ENCODE peak calls at places on chromosomes 11 and 22, in seven cellular contexts. O is OCI-LY7, Z is brain microvascular endothelial cell, G is lower lobe of right lung, U is heart left ventricle, F is pancreas, E is uterus. I is an unnamed sample.

GRCh38 chr11:122365545-122366380 is 249.7 kb upstream of the BLID start:
- DNase-seq in U (peak), Z (no peak), G (no peak), F (no peak), E (no peak), O (no peak), I (no peak)

GRCh38 chr11:12789574-12789973 is 115.4 kb downstream of the TEAD1 start:
- DNase-seq in U (no peak), F (no peak), E (no peak), G (no peak), Z (no peak), O (no peak), I (peak)

GRCh38 chr22:21904250-21904789 is 36.9 kb upstream of the MAPK1 start:
- DNase-seq in E (no peak), O (no peak), Z (no peak), G (peak), F (no peak), U (no peak), I (no peak)

GRCh38 chr11:76313271-76313670 is 67.7 kb downstream of the THAP12 start:
- DNase-seq in O (no peak), E (no peak), Z (no peak), F (no peak), G (peak), U (no peak), I (no peak)

GRCh38 chr11:38169286-38169685 is 1571.2 kb upstream of the RAG2 start:
- DNase-seq in F (no peak), O (no peak), U (no peak), Z (no peak), G (no peak), E (no peak), I (no peak)

GRCh38 chr11:33015621-33016551 is at the start of gene DEPDC7:
- DNase-seq in E (peak), F (peak), O (peak), U (peak), G (peak), Z (peak), I (peak)

GRCh38 chr22:49011769-49012598 is 815.7 kb downstream of the BRD1 start:
- DNase-seq in Z (no peak), E (no peak), O (no peak), G (peak), U (no peak), F (no peak), I (no peak)

GRCh38 chr11:68974421-68975194 is 6.2 kb downstream of the MRGPRD start:
- DNase-seq in Z (peak), E (peak), O (peak), F (no peak), G (peak), U (no peak), I (peak)

GRCh38 chr22:27636716-27637503 is 164.6 kb downstream of the MN1 start:
- DNase-seq in E (no peak), Z (no peak), G (no peak), F (no peak), U (peak), O (no peak), I (no peak)

GRCh38 chr22:47445212-47445611 is 682.8 kb downstream of the TBC1D22A start:
- DNase-seq in O (no peak), Z (no peak), E (no peak), F (no peak), G (no peak), U (no peak), I (no peak)

GRCh38 chr11:32893947-32894827 is 1.6 kb downstream of the QSER1 start:
- DNase-seq in Z (peak), U (no peak), O (peak), E (no peak), G (no peak), F (peak), I (peak)

GRCh38 chr22:26161746-26162145 is 7.5 kb upstream of the SEZ6L start:
- DNase-seq in O (no peak), Z (no peak), U (no peak), G (no peak), F (no peak), E (no peak), I (no peak)

GRCh38 chr11:100691886-100692285 is 4.8 kb downstream of the ARHGAP42 start:
- DNase-seq in E (no peak), O (no peak), U (no peak), F (no peak), Z (no peak), G (no peak), I (no peak)

GRCh38 chr11:125263268-125263790 is 98.8 kb downstream of the PKNOX2 start:
- DNase-seq in G (peak), Z (peak), E (peak), O (no peak), F (peak), U (peak), I (no peak)

GRCh38 chr11:77259681-77260080 is 41.8 kb downstream of the GDPD4 start:
- DNase-seq in E (no peak), F (no peak), O (no peak), Z (peak), U (no peak), G (no peak), I (no peak)

GRCh38 chr11:95512682-95513081 is 276.9 kb downstream of the FAM76B start:
- DNase-seq in Z (peak), U (peak), G (no peak), F (peak), O (no peak), E (peak), I (peak)

GRCh38 chr11:64356498-64357411 is 2.2 kb upstream of the RPS6KA4 start:
- DNase-seq in Z (no peak), E (no peak), U (no peak), G (no peak), O (peak), F (peak), I (peak)

GRCh38 chr11:63537293-63538101 is 889 bp downstream of the PLAAT4 start:
- DNase-seq in E (peak), F (peak), U (peak), G (no peak), O (no peak), Z (no peak), I (no peak)

GRCh38 chr11:20066783-20067156 is 93.5 kb downstream of the DBX1 start:
- DNase-seq in E (no peak), G (no peak), F (no peak), O (no peak), U (no peak), Z (no peak), I (no peak)

GRCh38 chr11:1230121-1230455 is 7.2 kb downstream of the MUC5B start:
- DNase-seq in F (no peak), O (no peak), U (no peak), Z (no peak), G (no peak), E (no peak), I (no peak)

GRCh38 chr11:2103666-2104523 is 35.3 kb downstream of the IGF2 start:
- DNase-seq in F (no peak), G (peak), U (no peak), O (no peak), E (no peak), Z (no peak), I (no peak)

GRCh38 chr22:48536691-48537591 is 1290.7 kb downstream of the BRD1 start:
- DNase-seq in G (no peak), F (peak), U (no peak), E (no peak), Z (no peak), O (no peak), I (no peak)

GRCh38 chr22:26436903-26437515 is 7.9 kb downstream of the ASPHD2 start:
- DNase-seq in O (no peak), U (no peak), E (no peak), G (no peak), Z (no peak), F (peak), I (no peak)

GRCh38 chr11:130215531-130216220 is 56.1 kb downstream of the ST14 start:
- DNase-seq in G (peak), F (peak), U (no peak), Z (no peak), O (no peak), E (no peak), I (no peak)

GRCh38 chr11:46272816-46273427 is 4.5 kb upstream of the CREB3L1 start:
- DNase-seq in E (peak), U (peak), Z (no peak), O (no peak), G (peak), F (peak), I (no peak)

GRCh38 chr22:49977578-49977977 is 17.0 kb downstream of the PIM3 start:
- DNase-seq in E (no peak), F (no peak), G (peak), U (peak), O (no peak), Z (no peak), I (no peak)

GRCh38 chr22:46619830-46620501 is at the start of gene GRAMD4:
- DNase-seq in O (no peak), G (no peak), F (no peak), E (peak), U (peak), Z (no peak), I (peak)

GRCh38 chr11:113778111-113778910 is 1.3 kb upstream of the CLDN25 start:
- DNase-seq in E (no peak), F (peak), U (peak), O (no peak), G (no peak), Z (peak), I (peak)

DNA sequence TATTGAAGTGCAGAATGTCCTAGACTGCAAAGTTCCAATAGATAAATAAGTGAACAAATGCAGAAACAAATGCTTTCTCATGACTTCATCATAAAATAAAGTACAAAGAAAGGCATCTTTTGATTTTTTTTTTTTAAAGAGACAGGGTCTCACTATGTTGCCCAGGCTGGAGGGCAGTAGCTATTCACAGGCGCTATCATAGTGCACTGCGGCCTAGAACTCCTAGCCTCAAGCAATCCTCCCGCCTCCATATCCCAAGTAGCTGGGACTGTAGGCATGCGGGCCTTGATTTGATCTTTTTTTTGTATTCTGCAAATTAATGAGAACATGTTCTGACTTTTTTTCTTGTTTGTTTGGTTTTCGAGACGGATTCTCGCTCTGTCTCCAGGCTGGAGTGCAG is 2.4 kb downstream of the ARCN1 start:
- DNase-seq in F (no peak), O (no peak), U (no peak), Z (no peak), E (no peak), G (no peak), I (no peak)
- H3K4me3 ChIP-seq in F (no peak), O (peak), U (no peak), Z (peak), E (peak), G (peak), I (no peak)

GRCh38 chr22:37608477-37609239 is at the start of gene GGA1:
- DNase-seq in G (peak), O (peak), E (peak), Z (peak), F (peak), U (peak), I (peak)

GRCh38 chr22:37610480-37611148 is 2.0 kb downstream of the GGA1 start:
- DNase-seq in U (peak), O (peak), E (no peak), F (no peak), Z (no peak), G (peak), I (no peak)

GRCh38 chr22:37609240-37610152 is 862 bp downstream of the GGA1 start:
- DNase-seq in E (no peak), F (no peak), O (peak), Z (peak), G (no peak), U (no peak), I (no peak)

GRCh38 chr22:37607912-37608476 is 640 bp upstream of the GGA1 start:
- DNase-seq in F (no peak), E (no peak), O (peak), G (no peak), U (no peak), Z (no peak), I (no peak)

GRCh38 chr22:37611202-37611601 is 2.6 kb downstream of the GGA1 start:
- DNase-seq in F (no peak), O (no peak), Z (no peak), E (no peak), G (no peak), U (no peak), I (no peak)
- H3K4me3 ChIP-seq in F (no peak), O (peak), Z (no peak), E (no peak), G (no peak), U (no peak), I (no peak)

DNA sequence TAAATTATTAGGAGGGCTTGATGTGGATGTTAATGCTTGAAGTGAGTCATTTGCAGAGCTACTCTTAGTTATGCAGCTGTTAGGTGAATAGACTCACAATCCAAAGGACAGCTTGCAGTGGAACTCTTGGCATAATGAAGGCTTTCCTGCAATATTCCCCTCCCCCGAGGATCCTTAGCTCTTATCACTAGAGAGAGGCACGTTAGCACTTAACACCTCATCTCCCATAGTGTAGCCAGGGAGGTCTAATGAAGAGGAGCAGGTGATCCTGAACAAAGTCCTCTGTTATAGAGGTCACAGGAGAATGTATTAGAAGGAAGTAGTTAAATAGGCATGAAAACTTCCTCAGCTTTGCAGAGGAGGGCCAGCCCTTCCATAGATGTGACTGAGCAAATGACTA is 919.2 kb upstream of the FAT3 start:
- DNase-seq in E (no peak), U (no peak), Z (no peak), G (no peak), O (no peak), F (no peak), I (no peak)
- H3K4me3 ChIP-seq in E (no peak), U (no peak), Z (no peak), G (no peak), O (no peak), F (no peak), I (no peak)

GRCh38 chr11:120538707-120539106 is 27.2 kb downstream of the GRIK4 start:
- DNase-seq in E (no peak), G (no peak), F (no peak), U (no peak), Z (no peak), O (no peak), I (no peak)

GRCh38 chr11:120539681-120540369 is 28.3 kb downstream of the GRIK4 start:
- DNase-seq in U (no peak), O (no peak), E (no peak), G (no peak), F (no peak), Z (no peak), I (peak)

GRCh38 chr11:120536091-120536796 is 24.7 kb downstream of the GRIK4 start:
- DNase-seq in Z (no peak), O (no peak), U (no peak), E (no peak), G (no peak), F (no peak), I (no peak)

GRCh38 chr11:120536797-120537169 is 25.2 kb downstream of the GRIK4 start:
- DNase-seq in U (no peak), O (no peak), E (no peak), F (no peak), G (no peak), Z (no peak), I (no peak)

GRCh38 chr11:120537996-120538395 is 26.4 kb downstream of the GRIK4 start:
- DNase-seq in E (no peak), O (no peak), Z (no peak), U (no peak), G (no peak), F (no peak), I (no peak)
- H3K4me3 ChIP-seq in E (no peak), O (no peak), Z (no peak), U (no peak), G (no peak), F (no peak), I (no peak)

DNA sequence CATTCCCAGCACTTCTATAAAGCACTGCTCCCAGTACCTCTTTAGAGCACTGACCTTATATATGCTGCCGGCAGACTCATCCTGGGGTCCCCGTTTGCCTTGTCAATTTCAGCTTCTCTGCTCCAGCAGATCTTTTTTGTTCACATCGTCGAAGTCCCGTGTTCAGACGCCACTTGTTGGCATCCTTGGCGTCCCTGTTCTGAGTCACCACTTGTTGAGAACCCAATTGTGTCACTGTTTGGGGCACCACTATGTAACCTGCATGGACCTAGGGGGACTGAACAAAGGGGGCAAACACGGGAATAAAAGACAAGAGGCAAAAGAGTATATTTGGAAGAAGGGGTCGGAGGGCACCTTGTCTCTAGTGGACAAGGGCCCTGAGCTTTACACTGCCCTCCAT is 25.5 kb downstream of the OR10A6 start:
- DNase-seq in U (no peak), G (no peak), Z (no peak), F (no peak), O (no peak), E (no peak), I (no peak)
- H3K4me3 ChIP-seq in U (no peak), G (peak), Z (no peak), F (no peak), O (no peak), E (no peak), I (no peak)

GRCh38 chr22:45428391-45429385 is 15.2 kb downstream of the RIBC2 start:
- DNase-seq in Z (no peak), F (no peak), E (peak), O (no peak), G (peak), U (no peak), I (no peak)
- H3K4me3 ChIP-seq in Z (no peak), F (no peak), E (no peak), O (no peak), G (no peak), U (no peak), I (no peak)

DNA sequence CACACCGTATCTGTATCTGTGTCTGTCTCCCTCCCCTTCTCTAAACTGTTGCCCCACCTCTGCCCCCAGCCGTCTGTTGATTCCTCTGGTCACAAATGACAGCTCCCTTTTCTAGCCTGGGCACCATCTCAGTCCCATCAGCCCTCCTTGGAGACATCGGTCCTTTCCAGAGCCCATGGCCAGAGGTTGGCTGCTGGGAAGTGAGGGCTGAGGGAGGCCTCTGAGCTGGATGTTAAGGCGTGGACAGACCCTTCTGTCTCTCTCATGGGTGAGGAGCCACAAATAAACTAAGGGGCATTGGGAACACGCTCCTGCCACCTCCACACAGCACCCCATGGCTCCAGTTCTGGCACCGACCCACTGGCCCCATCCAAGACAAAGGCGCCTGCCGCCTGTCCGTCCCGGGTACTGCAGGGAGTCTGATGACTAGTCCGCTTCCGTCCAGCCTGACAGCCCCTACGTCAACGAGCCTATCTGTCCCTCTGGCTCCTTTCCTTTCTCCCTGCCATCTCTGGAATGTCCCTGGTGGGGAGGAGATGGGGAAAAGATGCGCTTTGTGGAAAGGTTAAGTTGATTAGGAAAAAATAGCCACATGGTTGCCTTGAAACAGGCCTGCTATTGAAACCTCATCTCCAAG is 10.5 kb downstream of the PDGFB start:
- DNase-seq in Z (peak), U (peak), G (peak), F (no peak), E (no peak), O (no peak), I (no peak)
- H3K4me3 ChIP-seq in Z (no peak), U (no peak), G (peak), F (no peak), E (no peak), O (no peak), I (no peak)

GRCh38 chr11:110892741-110893285 is 180.6 kb upstream of the ARHGAP20 start:
- DNase-seq in Z (peak), F (no peak), O (no peak), E (no peak), U (no peak), G (no peak), I (no peak)
- H3K4me3 ChIP-seq in Z (no peak), F (no peak), O (no peak), E (no peak), U (no peak), G (no peak), I (no peak)

I was measured in BE2C.